ENCODE peak calls at places on chromosomes 7 and 10, in four cellular contexts. Z is stomach, C is vagina, B is heart left ventricle. A is an unnamed sample.

GRCh38 chr10:23341004-23341403 is 3.6 kb downstream of the C10orf67 start:
- DNase-seq in B (no peak), C (no peak), Z (no peak), A (no peak)

GRCh38 chr7:146791344-146792300 is 675.0 kb downstream of the CNTNAP2 start:
- DNase-seq in C (no peak), B (no peak), Z (no peak), A (no peak)

GRCh38 chr7:37986780-37987380 is 66.4 kb downstream of the EPDR1 start:
- DNase-seq in B (no peak), C (no peak), Z (no peak), A (no peak)

GRCh38 chr10:15313844-15314243 is 57.2 kb downstream of the FAM171A1 start:
- DNase-seq in Z (no peak), C (no peak), B (peak; percentile 47), A (no peak)

GRCh38 chr7:16086743-16087142 is 334.6 kb downstream of the CRPPA start:
- DNase-seq in Z (no peak), C (no peak), B (no peak), A (no peak)

GRCh38 chr7:107826451-107826850 is 23.4 kb upstream of the SLC26A3 start:
- DNase-seq in Z (no peak), B (no peak), C (no peak), A (no peak)

GRCh38 chr10:123808873-123809272 is 82.7 kb downstream of the CPXM2 start:
- DNase-seq in C (no peak), B (no peak), Z (no peak), A (no peak)

GRCh38 chr10:96370575-96371157 is 11.9 kb upstream of the OPALIN start:
- DNase-seq in B (no peak), C (no peak), Z (peak; percentile 54), A (peak; percentile 43)

GRCh38 chr10:3672220-3672619 is 112.8 kb downstream of the KLF6 start:
- DNase-seq in B (no peak), C (no peak), Z (no peak), A (no peak)

GRCh38 chr7:39560398-39560797 is 5.8 kb upstream of the YAE1 start:
- DNase-seq in C (no peak), Z (no peak), B (no peak), A (no peak)

GRCh38 chr10:8137726-8138125 is 83.2 kb downstream of the GATA3 start:
- DNase-seq in B (no peak), C (no peak), Z (no peak), A (no peak)

GRCh38 chr10:60643874-60644273 is 134.4 kb upstream of the CDK1 start:
- DNase-seq in C (no peak), B (no peak), Z (no peak), A (no peak)

GRCh38 chr7:19294629-19295028 is 149.4 kb upstream of the FERD3L start:
- DNase-seq in Z (no peak), C (no peak), B (no peak), A (no peak)

GRCh38 chr10:96387151-96387550 is 28.3 kb upstream of the OPALIN start:
- DNase-seq in C (no peak), Z (no peak), B (no peak), A (no peak)

GRCh38 chr10:12633776-12634390 is 284.5 kb downstream of the CAMK1D start:
- DNase-seq in B (no peak), Z (no peak), C (no peak), A (no peak)

GRCh38 chr7:490461-491291 is 29.0 kb downstream of the PDGFA start:
- DNase-seq in Z (no peak), B (peak; percentile 17), C (no peak), A (no peak)

GRCh38 chr7:47375121-47375551 is 206.8 kb downstream of the TNS3 start:
- DNase-seq in C (no peak), B (no peak), Z (peak; percentile 1), A (no peak)

GRCh38 chr7:157054927-157055326 is 44.5 kb upstream of the MNX1 start:
- DNase-seq in B (no peak), C (peak; percentile 40), Z (no peak), A (no peak)

GRCh38 chr10:93745411-93746065 is 12.2 kb upstream of the LGI1 start:
- DNase-seq in B (no peak), Z (no peak), C (no peak), A (no peak)

GRCh38 chr10:19816420-19817250 is at the start of gene PLXDC2:
- DNase-seq in B (peak; percentile 69), C (no peak), Z (no peak), A (peak; percentile 24)

GRCh38 chr7:44914992-44915607 is 29.8 kb upstream of the PURB start:
- DNase-seq in B (no peak), Z (no peak), C (no peak), A (no peak)

DNA sequence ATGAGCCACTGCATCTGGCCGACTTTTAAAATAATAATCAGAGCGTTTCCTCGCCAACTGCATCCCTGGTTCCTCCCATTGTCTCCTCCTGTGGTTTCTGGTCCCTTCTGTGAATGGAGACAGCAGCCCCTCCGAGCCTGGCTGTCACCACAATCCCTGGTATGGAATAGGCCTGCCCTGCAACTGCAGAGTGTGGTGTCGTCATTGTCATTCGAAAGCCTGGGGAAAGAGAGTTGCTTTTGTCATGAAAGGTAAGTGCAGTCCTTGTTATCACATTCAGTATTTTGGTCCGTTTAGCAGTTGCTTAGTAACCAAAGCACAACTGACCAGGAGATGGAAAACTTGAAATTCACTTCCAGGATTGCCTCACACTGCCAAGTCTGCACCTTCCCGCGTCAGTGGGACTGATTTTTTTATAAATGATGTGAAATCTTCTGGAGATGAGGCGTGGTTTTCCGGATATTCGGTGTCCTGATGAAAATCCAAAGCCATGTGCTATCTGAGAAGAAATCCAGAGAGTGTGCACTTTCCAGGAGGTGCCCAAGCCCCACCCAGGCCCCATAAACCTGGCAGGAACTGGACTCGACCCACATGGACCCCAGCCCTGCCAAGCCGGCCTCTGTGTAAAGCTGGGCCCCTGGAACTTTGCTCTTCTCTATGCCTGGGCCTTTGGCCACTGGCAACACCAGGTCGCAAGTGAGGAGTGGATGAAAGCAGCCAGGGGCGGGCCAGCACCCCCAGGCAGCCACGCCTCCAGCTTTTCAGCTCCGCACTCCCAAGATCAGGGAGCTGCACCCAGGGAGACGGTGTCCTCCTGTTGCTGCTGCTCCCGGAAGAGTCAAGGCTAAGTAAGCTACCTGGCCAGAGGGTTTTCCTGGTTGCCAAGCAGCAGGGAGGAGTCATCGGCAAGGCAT is 133.7 kb upstream of the SH2B2 start:
- DNase-seq in C (no peak), Z (no peak), B (peak; percentile 37), A (no peak)
- TF ChIP-seq POLR2A in C (no peak), Z (no peak), B (no peak), A (no peak)

GRCh38 chr7:80505900-80506500 is 5.9 kb downstream of the GNAT3 start:
- DNase-seq in Z (no peak), C (no peak), B (no peak), A (no peak)
- TF ChIP-seq CTCF in Z (no peak), C (no peak), B (no peak), A (no peak)

DNA sequence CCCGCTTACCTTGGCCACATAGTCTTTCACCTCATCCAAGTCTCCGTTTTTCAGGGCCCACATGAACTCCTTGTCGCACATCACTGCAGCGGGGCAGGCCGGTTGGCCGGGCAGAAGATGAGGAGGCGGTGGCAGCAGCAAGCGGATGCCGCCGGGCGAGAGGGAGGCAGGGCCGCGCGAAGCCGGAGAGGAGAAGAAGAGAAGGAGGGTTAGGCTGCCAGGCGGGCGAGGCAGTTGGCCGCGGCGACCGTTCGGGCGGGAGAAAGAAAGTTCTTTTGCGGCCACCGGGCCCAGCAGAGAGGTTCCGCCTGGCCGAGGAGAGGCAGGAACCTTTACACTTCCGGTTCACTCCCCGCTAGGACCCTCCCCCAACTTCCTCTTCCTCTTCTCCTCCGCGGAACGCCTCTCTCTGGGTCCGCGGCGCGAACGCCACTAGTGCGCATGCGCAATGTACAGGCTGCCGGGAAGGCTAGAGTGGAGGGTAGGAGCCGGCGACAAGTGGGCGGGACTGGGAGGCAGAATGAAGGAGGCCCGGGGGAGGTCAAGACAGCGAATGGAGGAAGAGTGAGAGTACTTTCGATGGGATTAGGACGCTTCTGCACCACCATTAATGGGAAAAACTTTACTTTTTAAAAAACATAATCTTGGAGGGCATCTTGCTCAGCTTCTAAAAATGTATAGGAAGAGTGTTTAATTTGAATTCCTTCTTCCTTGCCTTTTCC is at the start of gene MTPN:
- DNase-seq in B (peak; percentile 99), C (peak; percentile 98), Z (peak; percentile 100), A (peak; percentile 95)
- TF ChIP-seq POLR2A in B (peak; percentile 70), C (no peak), Z (no peak), A (peak; percentile 17)

GRCh38 chr10:83312570-83312969 is 826.7 kb upstream of the GHITM start:
- DNase-seq in C (no peak), Z (no peak), B (no peak), A (no peak)

GRCh38 chr10:83310688-83311087 is 828.6 kb upstream of the GHITM start:
- DNase-seq in Z (no peak), C (no peak), B (no peak), A (no peak)
- TF ChIP-seq CTCF in Z (no peak), C (no peak), B (no peak), A (no peak)

DNA sequence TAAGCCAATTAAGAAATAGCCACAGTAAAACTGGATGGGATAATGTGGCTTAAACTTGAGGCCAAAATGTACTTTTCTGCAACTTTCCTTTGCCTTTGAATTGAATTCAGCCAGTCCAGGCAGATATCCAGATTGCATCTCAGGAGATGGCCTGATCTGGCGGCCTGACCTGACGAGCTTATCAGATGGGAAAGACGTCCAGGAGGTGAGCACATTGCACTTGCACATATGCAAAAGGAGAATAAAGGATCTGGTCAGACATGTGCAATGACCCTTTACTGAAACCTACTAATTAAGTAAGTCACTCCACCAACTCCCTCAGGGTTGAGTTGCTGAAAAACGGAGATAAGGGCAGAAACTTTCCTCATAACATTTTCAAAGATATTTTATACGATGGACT is 24.8 kb upstream of the IMMP2L start:
- DNase-seq in B (no peak), C (no peak), Z (no peak), A (no peak)
- TF ChIP-seq POLR2A in B (no peak), C (no peak), Z (no peak), A (no peak)

GRCh38 chr7:8260871-8261707 is 878 bp downstream of the ICA1 start:
- DNase-seq in Z (peak; percentile 67), B (peak; percentile 70), C (no peak), A (no peak)
- TF ChIP-seq CTCF in Z (no peak), B (no peak), C (no peak), A (no peak)

A was measured in tibial nerve.